ENCODE peak calls at places on chromosomes 16 and 17, in six cellular contexts. One of them, this sample, is unnamed.

GRCh38 chr16:11064846-11065245 is 120.5 kb downstream of the CLEC16A start:
- DNase-seq in heart right ventricle: no peak
- DNase-seq in AG04450: no peak
- DNase-seq in HFFc6: no peak
- DNase-seq in SW 1271: no peak
- DNase-seq in stimulated activated CD4-positive, alpha-beta T cell treated with anti-CD3 and anti-CD28 coated beads, Interleukin-12 subunit alpha, Interleukin-12 subunit beta, amount 100 ng/mL, for 24 hours: no peak
- DNase-seq in this sample: no peak

GRCh38 chr17:78394209-78394608 is 15.8 kb downstream of the PGS1 start:
- DNase-seq in AG04450: no peak
- DNase-seq in heart right ventricle: no peak
- DNase-seq in stimulated activated CD4-positive, alpha-beta T cell treated with anti-CD3 and anti-CD28 coated beads, Interleukin-12 subunit alpha, Interleukin-12 subunit beta, amount 100 ng/mL, for 24 hours: no peak
- DNase-seq in SW 1271: no peak
- DNase-seq in HFFc6: no peak
- DNase-seq in this sample: no peak

GRCh38 chr17:869067-869466 is 86.9 kb downstream of the MRM3 start:
- DNase-seq in HFFc6: peak; percentile 76
- DNase-seq in SW 1271: no peak
- DNase-seq in stimulated activated CD4-positive, alpha-beta T cell treated with anti-CD3 and anti-CD28 coated beads, Interleukin-12 subunit alpha, Interleukin-12 subunit beta, amount 100 ng/mL, for 24 hours: no peak
- DNase-seq in heart right ventricle: peak; percentile 57
- DNase-seq in AG04450: no peak
- DNase-seq in this sample: no peak

GRCh38 chr17:5557485-5557884 is 26.8 kb downstream of the NLRP1 start:
- DNase-seq in heart right ventricle: no peak
- DNase-seq in SW 1271: no peak
- DNase-seq in HFFc6: peak; percentile 55
- DNase-seq in AG04450: peak; percentile 7
- DNase-seq in stimulated activated CD4-positive, alpha-beta T cell treated with anti-CD3 and anti-CD28 coated beads, Interleukin-12 subunit alpha, Interleukin-12 subunit beta, amount 100 ng/mL, for 24 hours: no peak
- DNase-seq in this sample: no peak

GRCh38 chr17:32876414-32877163 is at the start of gene MYO1D:
- DNase-seq in SW 1271: no peak
- DNase-seq in heart right ventricle: peak; percentile 29
- DNase-seq in AG04450: no peak
- DNase-seq in HFFc6: no peak
- DNase-seq in stimulated activated CD4-positive, alpha-beta T cell treated with anti-CD3 and anti-CD28 coated beads, Interleukin-12 subunit alpha, Interleukin-12 subunit beta, amount 100 ng/mL, for 24 hours: peak; percentile 45
- DNase-seq in this sample: peak; percentile 77

GRCh38 chr16:76193851-76194620 is 83.2 kb upstream of the CNTNAP4 start:
- DNase-seq in SW 1271: no peak
- DNase-seq in HFFc6: no peak
- DNase-seq in heart right ventricle: no peak
- DNase-seq in stimulated activated CD4-positive, alpha-beta T cell treated with anti-CD3 and anti-CD28 coated beads, Interleukin-12 subunit alpha, Interleukin-12 subunit beta, amount 100 ng/mL, for 24 hours: no peak
- DNase-seq in AG04450: no peak
- DNase-seq in this sample: no peak

GRCh38 chr16:50861451-50861850 is 119.6 kb downstream of the CYLD start:
- DNase-seq in stimulated activated CD4-positive, alpha-beta T cell treated with anti-CD3 and anti-CD28 coated beads, Interleukin-12 subunit alpha, Interleukin-12 subunit beta, amount 100 ng/mL, for 24 hours: no peak
- DNase-seq in heart right ventricle: no peak
- DNase-seq in AG04450: no peak
- DNase-seq in SW 1271: no peak
- DNase-seq in HFFc6: no peak
- DNase-seq in this sample: no peak

GRCh38 chr17:82949984-82950383 is 110.2 kb upstream of the ZNF750 start:
- DNase-seq in HFFc6: no peak
- DNase-seq in stimulated activated CD4-positive, alpha-beta T cell treated with anti-CD3 and anti-CD28 coated beads, Interleukin-12 subunit alpha, Interleukin-12 subunit beta, amount 100 ng/mL, for 24 hours: no peak
- DNase-seq in AG04450: no peak
- DNase-seq in SW 1271: no peak
- DNase-seq in heart right ventricle: no peak
- DNase-seq in this sample: no peak

GRCh38 chr17:992933-993332 is 4.0 kb upstream of the TIMM22 start:
- DNase-seq in heart right ventricle: no peak
- DNase-seq in stimulated activated CD4-positive, alpha-beta T cell treated with anti-CD3 and anti-CD28 coated beads, Interleukin-12 subunit alpha, Interleukin-12 subunit beta, amount 100 ng/mL, for 24 hours: no peak
- DNase-seq in AG04450: no peak
- DNase-seq in HFFc6: no peak
- DNase-seq in SW 1271: no peak
- DNase-seq in this sample: no peak

GRCh38 chr17:62824290-62825135 is 16.4 kb upstream of the MARCHF10 start:
- DNase-seq in SW 1271: peak; percentile 91
- DNase-seq in stimulated activated CD4-positive, alpha-beta T cell treated with anti-CD3 and anti-CD28 coated beads, Interleukin-12 subunit alpha, Interleukin-12 subunit beta, amount 100 ng/mL, for 24 hours: no peak
- DNase-seq in heart right ventricle: no peak
- DNase-seq in AG04450: peak; percentile 74
- DNase-seq in HFFc6: peak; percentile 98
- DNase-seq in this sample: no peak

GRCh38 chr17:80830020-80830780 is 161.4 kb upstream of the CHMP6 start:
- DNase-seq in SW 1271: no peak
- DNase-seq in stimulated activated CD4-positive, alpha-beta T cell treated with anti-CD3 and anti-CD28 coated beads, Interleukin-12 subunit alpha, Interleukin-12 subunit beta, amount 100 ng/mL, for 24 hours: no peak
- DNase-seq in HFFc6: no peak
- DNase-seq in heart right ventricle: no peak
- DNase-seq in AG04450: no peak
- DNase-seq in this sample: no peak

GRCh38 chr17:77127735-77128361 is 12.9 kb upstream of the SEC14L1 start:
- DNase-seq in heart right ventricle: peak; percentile 80
- DNase-seq in stimulated activated CD4-positive, alpha-beta T cell treated with anti-CD3 and anti-CD28 coated beads, Interleukin-12 subunit alpha, Interleukin-12 subunit beta, amount 100 ng/mL, for 24 hours: peak; percentile 28
- DNase-seq in SW 1271: no peak
- DNase-seq in AG04450: no peak
- DNase-seq in HFFc6: no peak
- DNase-seq in this sample: no peak

GRCh38 chr17:31541559-31541958 is 150.1 kb downstream of the RAB11FIP4 start:
- DNase-seq in stimulated activated CD4-positive, alpha-beta T cell treated with anti-CD3 and anti-CD28 coated beads, Interleukin-12 subunit alpha, Interleukin-12 subunit beta, amount 100 ng/mL, for 24 hours: no peak
- DNase-seq in HFFc6: no peak
- DNase-seq in heart right ventricle: no peak
- DNase-seq in SW 1271: no peak
- DNase-seq in AG04450: no peak
- DNase-seq in this sample: peak; percentile 60

GRCh38 chr16:81259916-81260315 is 21.4 kb downstream of the BCO1 start:
- DNase-seq in HFFc6: no peak
- DNase-seq in AG04450: no peak
- DNase-seq in SW 1271: no peak
- DNase-seq in stimulated activated CD4-positive, alpha-beta T cell treated with anti-CD3 and anti-CD28 coated beads, Interleukin-12 subunit alpha, Interleukin-12 subunit beta, amount 100 ng/mL, for 24 hours: no peak
- DNase-seq in heart right ventricle: no peak
- DNase-seq in this sample: no peak

GRCh38 chr17:62162898-62163297 is 97.8 kb upstream of the MED13 start:
- DNase-seq in HFFc6: no peak
- DNase-seq in heart right ventricle: no peak
- DNase-seq in AG04450: no peak
- DNase-seq in SW 1271: no peak
- DNase-seq in stimulated activated CD4-positive, alpha-beta T cell treated with anti-CD3 and anti-CD28 coated beads, Interleukin-12 subunit alpha, Interleukin-12 subunit beta, amount 100 ng/mL, for 24 hours: no peak
- DNase-seq in this sample: no peak

GRCh38 chr16:27529962-27530361 is 19.8 kb downstream of the GTF3C1 start:
- DNase-seq in heart right ventricle: no peak
- DNase-seq in AG04450: peak; percentile 24
- DNase-seq in stimulated activated CD4-positive, alpha-beta T cell treated with anti-CD3 and anti-CD28 coated beads, Interleukin-12 subunit alpha, Interleukin-12 subunit beta, amount 100 ng/mL, for 24 hours: no peak
- DNase-seq in SW 1271: no peak
- DNase-seq in HFFc6: peak; percentile 76
- DNase-seq in this sample: no peak

GRCh38 chr17:76384987-76385891 is 830 bp downstream of the SPHK1 start:
- DNase-seq in heart right ventricle: peak; percentile 45
- DNase-seq in stimulated activated CD4-positive, alpha-beta T cell treated with anti-CD3 and anti-CD28 coated beads, Interleukin-12 subunit alpha, Interleukin-12 subunit beta, amount 100 ng/mL, for 24 hours: no peak
- DNase-seq in SW 1271: peak; percentile 50
- DNase-seq in HFFc6: peak; percentile 70
- DNase-seq in AG04450: no peak
- DNase-seq in this sample: peak; percentile 49

GRCh38 chr17:20922128-20922670 is 120.6 kb downstream of the USP22 start:
- DNase-seq in heart right ventricle: peak; percentile 39
- DNase-seq in AG04450: no peak
- DNase-seq in HFFc6: peak; percentile 33
- DNase-seq in SW 1271: no peak
- DNase-seq in stimulated activated CD4-positive, alpha-beta T cell treated with anti-CD3 and anti-CD28 coated beads, Interleukin-12 subunit alpha, Interleukin-12 subunit beta, amount 100 ng/mL, for 24 hours: no peak
- DNase-seq in this sample: no peak

GRCh38 chr17:36652716-36653115 is 51.3 kb downstream of the MRM1 start:
- DNase-seq in AG04450: no peak
- DNase-seq in stimulated activated CD4-positive, alpha-beta T cell treated with anti-CD3 and anti-CD28 coated beads, Interleukin-12 subunit alpha, Interleukin-12 subunit beta, amount 100 ng/mL, for 24 hours: no peak
- DNase-seq in SW 1271: no peak
- DNase-seq in heart right ventricle: no peak
- DNase-seq in HFFc6: no peak
- DNase-seq in this sample: no peak

GRCh38 chr16:89505204-89506112 is 2.7 kb upstream of the SPG7 start:
- DNase-seq in heart right ventricle: peak; percentile 96
- DNase-seq in HFFc6: peak; percentile 83
- DNase-seq in AG04450: peak; percentile 77
- DNase-seq in SW 1271: no peak
- DNase-seq in stimulated activated CD4-positive, alpha-beta T cell treated with anti-CD3 and anti-CD28 coated beads, Interleukin-12 subunit alpha, Interleukin-12 subunit beta, amount 100 ng/mL, for 24 hours: peak; percentile 84
- DNase-seq in this sample: peak; percentile 75

This sample was measured in pancreas.